ENCODE peak calls at places on chromosomes 2 and 18, in eight cellular contexts. E is activated CD4-positive, alpha-beta T cell treated with anti-CD3 and anti-CD28 coated beads, Interleukin-2, amount 50 U/mL, for 24 hours; K is Caco-2; W is G401; P is AG04449; V is stimulated activated CD8-positive, alpha-beta memory T cell treated with anti-CD3 and anti-CD28 coated beads, Interleukin-15, amount 100 ng/mL, for 24 hours; Q is CD8-positive, alpha-beta memory T cell; X is esophagus squamous epithelium. L is an unnamed sample.

GRCh38 chr2:174764281-174765063 is at the start of gene CHRNA1:
- DNase-seq in E (no peak), K (no peak), W (no peak), P (no peak), V (no peak), Q (no peak), X (no peak), L (no peak)

GRCh38 chr2:199484927-199485326 is 27.2 kb upstream of the SATB2 start:
- DNase-seq in E (no peak), K (no peak), W (no peak), P (no peak), V (no peak), Q (no peak), X (no peak), L (no peak)

GRCh38 chr18:12455511-12455910 is 47.8 kb downstream of the PRELID3A start:
- DNase-seq in E (no peak), K (no peak), W (peak; percentile 48), P (no peak), V (no peak), Q (no peak), X (no peak), L (no peak)

GRCh38 chr2:18795881-18796280 is 206.5 kb upstream of the NT5C1B start:
- DNase-seq in E (no peak), K (no peak), W (no peak), P (no peak), V (no peak), Q (no peak), X (no peak), L (no peak)

GRCh38 chr2:127778447-127778846 is 32.5 kb downstream of the WDR33 start:
- DNase-seq in E (no peak), K (no peak), W (no peak), P (no peak), V (no peak), Q (no peak), X (no peak), L (no peak)

GRCh38 chr18:40874233-40874632 is 1080.8 kb upstream of the PIK3C3 start:
- DNase-seq in E (no peak), K (no peak), W (no peak), P (no peak), V (no peak), Q (no peak), X (no peak), L (no peak)

GRCh38 chr2:85175369-85176299 is 42.4 kb downstream of the TCF7L1 start:
- DNase-seq in E (no peak), K (no peak), W (no peak), P (no peak), V (no peak), Q (no peak), X (no peak), L (no peak)

GRCh38 chr2:68837164-68837860 is 33.9 kb downstream of the BMP10 start:
- DNase-seq in E (peak; percentile 43), K (no peak), W (no peak), P (no peak), V (no peak), Q (peak; percentile 49), X (no peak), L (peak; percentile 71)

GRCh38 chr2:72114693-72115051 is 33.0 kb downstream of the CYP26B1 start:
- DNase-seq in E (no peak), K (no peak), W (no peak), P (no peak), V (no peak), Q (no peak), X (no peak), L (no peak)

GRCh38 chr2:212958757-212959295 is 192.6 kb downstream of the IKZF2 start:
- DNase-seq in E (no peak), K (no peak), W (no peak), P (no peak), V (no peak), Q (no peak), X (no peak), L (no peak)

GRCh38 chr18:985301-985700 is 80.6 kb downstream of the ADCYAP1 start:
- DNase-seq in E (no peak), K (no peak), W (no peak), P (no peak), V (no peak), Q (no peak), X (no peak), L (no peak)

GRCh38 chr18:48711651-48712486 is 173.0 kb downstream of the CTIF start:
- DNase-seq in E (no peak), K (no peak), W (peak; percentile 87), P (no peak), V (no peak), Q (no peak), X (no peak), L (no peak)

L was measured in T-helper 9 cell.